ENCODE peak calls at places on chromosomes 5 and 9, in six cellular contexts. N is Peyer's patch, G is IMR-90, P is esophagus squamous epithelium, C is transverse colon, Q is uterus. V is an unnamed sample.

GRCh38 chr9:116494815-116495634 is 192.1 kb upstream of the TRIM32 start:
- DNase-seq in N (no peak), G (no peak), P (no peak), C (peak), Q (no peak), V (no peak)

GRCh38 chr9:31210982-31211570 is 1173.4 kb upstream of the ACO1 start:
- DNase-seq in N (peak), G (no peak), P (no peak), C (peak), Q (no peak), V (no peak)

GRCh38 chr5:58080573-58080972 is 379.3 kb downstream of the PLK2 start:
- DNase-seq in N (no peak), G (peak), P (no peak), C (no peak), Q (no peak), V (no peak)

GRCh38 chr5:157778121-157778805 is 34.8 kb downstream of the LSM11 start:
- DNase-seq in N (no peak), G (peak), P (no peak), C (peak), Q (no peak), V (no peak)

GRCh38 chr9:30630459-30630858 is 1754.0 kb upstream of the ACO1 start:
- DNase-seq in N (no peak), G (no peak), P (no peak), C (no peak), Q (no peak), V (no peak)

GRCh38 chr9:19231126-19232035 is 888 bp downstream of the DENND4C start:
- DNase-seq in N (peak), G (peak), P (no peak), C (peak), Q (no peak), V (no peak)

GRCh38 chr9:87567988-87568800 is 70.5 kb downstream of the DAPK1 start:
- DNase-seq in N (no peak), G (no peak), P (no peak), C (no peak), Q (no peak), V (no peak)

GRCh38 chr5:136040746-136041415 is 12.1 kb downstream of the TGFBI start:
- DNase-seq in N (no peak), G (no peak), P (no peak), C (peak), Q (no peak), V (no peak)

GRCh38 chr9:136659861-136660784 is 2.6 kb upstream of the EGFL7 start:
- DNase-seq in N (no peak), G (no peak), P (no peak), C (peak), Q (no peak), V (no peak)

GRCh38 chr5:61029456-61030162 is 84.6 kb downstream of the NDUFAF2 start:
- DNase-seq in N (no peak), G (no peak), P (no peak), C (no peak), Q (no peak), V (no peak)

GRCh38 chr9:5586391-5586802 is 42.5 kb upstream of the RIC1 start:
- DNase-seq in N (no peak), G (peak), P (no peak), C (no peak), Q (no peak), V (no peak)

GRCh38 chr5:179319123-179319522 is 26.1 kb downstream of the ADAMTS2 start:
- DNase-seq in N (no peak), G (no peak), P (no peak), C (no peak), Q (peak), V (no peak)

GRCh38 chr9:113380869-113381378 is 4.1 kb upstream of the HDHD3 start:
- DNase-seq in N (peak), G (no peak), P (no peak), C (peak), Q (no peak), V (no peak)

GRCh38 chr5:168822745-168823281 is 243.6 kb upstream of the PANK3 start:
- DNase-seq in N (no peak), G (peak), P (no peak), C (no peak), Q (no peak), V (no peak)

GRCh38 chr9:32518276-32518675 is 7.7 kb downstream of the RIGI start:
- DNase-seq in N (no peak), G (no peak), P (no peak), C (no peak), Q (no peak), V (no peak)

GRCh38 chr5:132243366-132243977 is 14.0 kb upstream of the PDLIM4 start:
- DNase-seq in N (no peak), G (no peak), P (no peak), C (peak), Q (peak), V (no peak)

GRCh38 chr9:120940573-120940972 is 14.0 kb upstream of the TRAF1 start:
- DNase-seq in N (no peak), G (no peak), P (no peak), C (no peak), Q (no peak), V (no peak)

GRCh38 chr5:55338092-55338613 is 30.4 kb downstream of the MTREX start:
- DNase-seq in N (no peak), G (peak), P (no peak), C (no peak), Q (no peak), V (no peak)

GRCh38 chr9:130050472-130050871 is 3.2 kb upstream of the GPR107 start:
- DNase-seq in N (no peak), G (no peak), P (no peak), C (no peak), Q (no peak), V (no peak)

GRCh38 chr5:141409598-141410306 is 1.9 kb downstream of the PCDHGB6 start:
- DNase-seq in N (no peak), G (no peak), P (no peak), C (no peak), Q (no peak), V (no peak)

GRCh38 chr9:110912701-110913291 is 125.5 kb downstream of the LPAR1 start:
- DNase-seq in N (no peak), G (peak), P (no peak), C (no peak), Q (no peak), V (no peak)

GRCh38 chr5:143494595-143494994 is 91.1 kb upstream of the NR3C1 start:
- DNase-seq in N (no peak), G (no peak), P (no peak), C (no peak), Q (no peak), V (no peak)

GRCh38 chr5:120614512-120614911 is 150.4 kb downstream of the PRR16 start:
- DNase-seq in N (no peak), G (peak), P (no peak), C (no peak), Q (no peak), V (no peak)

GRCh38 chr5:155953335-155953734 is 373.6 kb upstream of the SGCD start:
- DNase-seq in N (no peak), G (peak), P (no peak), C (no peak), Q (no peak), V (no peak)

GRCh38 chr9:116051528-116051927 is 102.1 kb upstream of the PAPPA start:
- DNase-seq in N (no peak), G (no peak), P (no peak), C (no peak), Q (no peak), V (no peak)

GRCh38 chr5:56910123-56910951 is 941 bp downstream of the SETD9 start:
- DNase-seq in N (peak), G (no peak), P (no peak), C (peak), Q (no peak), V (no peak)

GRCh38 chr5:122153230-122153629 is 23.9 kb downstream of the ZNF474 start:
- DNase-seq in N (no peak), G (peak), P (no peak), C (no peak), Q (no peak), V (no peak)

GRCh38 chr5:10233505-10233904 is 16.2 kb downstream of the ATPSCKMT start:
- DNase-seq in N (no peak), G (peak), P (no peak), C (no peak), Q (no peak), V (no peak)

GRCh38 chr5:38547257-38547656 is 9.2 kb downstream of the LIFR start:
- DNase-seq in N (no peak), G (peak), P (no peak), C (no peak), Q (no peak), V (no peak)

GRCh38 chr5:116574682-116575634 is at the start of gene SEMA6A:
- DNase-seq in N (peak), G (peak), P (peak), C (peak), Q (peak), V (peak)
- TF ChIP-seq POLR2A in N (peak), G (no peak), P (peak), C (peak), Q (peak), V (no peak)

DNA sequence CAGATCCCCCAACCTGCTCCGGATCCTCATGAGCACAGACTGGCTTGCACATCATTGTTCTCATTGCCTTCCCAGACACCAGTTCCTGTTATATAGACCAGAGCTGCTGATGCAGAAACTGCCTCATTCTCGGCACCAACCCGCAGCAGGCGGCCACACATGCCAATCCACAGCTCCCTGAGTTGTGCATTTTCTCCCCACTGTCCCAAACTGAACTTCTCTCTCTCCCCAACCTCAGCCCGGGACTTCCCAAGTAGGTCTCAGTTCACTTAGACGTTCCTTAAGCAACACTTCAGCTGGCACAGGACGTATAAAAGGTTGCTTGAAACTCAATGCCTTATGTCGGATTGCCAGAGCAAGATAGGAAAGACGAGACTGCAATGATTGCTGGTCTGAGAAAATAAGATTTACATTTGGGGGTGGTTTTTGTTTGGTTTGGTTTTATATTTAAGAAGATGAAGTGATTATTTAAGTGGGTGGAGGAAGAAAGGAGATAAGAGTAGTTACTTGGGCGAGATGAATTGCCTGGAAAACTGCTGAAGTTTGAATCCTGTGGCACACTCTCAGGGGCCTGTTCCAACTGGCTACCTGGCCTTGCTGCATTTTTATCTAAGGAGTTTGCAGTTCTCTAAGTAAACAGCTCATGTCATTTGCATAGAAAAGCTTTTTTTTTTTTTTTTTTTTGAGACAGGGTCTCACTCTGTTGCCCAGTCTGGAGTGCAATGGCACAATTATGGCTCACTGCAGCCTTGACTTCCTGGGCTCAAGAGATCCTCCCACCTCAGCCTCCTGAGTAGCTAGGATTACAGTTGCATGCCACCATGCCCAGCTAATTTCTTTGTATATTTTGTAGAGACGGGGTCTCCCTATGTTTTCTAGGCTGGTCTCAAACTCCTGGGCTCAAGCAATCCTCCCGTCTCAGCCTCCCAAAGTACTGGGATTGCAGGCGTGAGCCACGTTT is 155.4 kb downstream of the GOLPH3 start:
- DNase-seq in N (no peak), G (no peak), P (no peak), C (no peak), Q (no peak), V (no peak)
- H3K27ac ChIP-seq in N (peak), G (no peak), P (peak), C (no peak), Q (peak), V (no peak)

GRCh38 chr5:148969291-148969690 is 93.6 kb downstream of the SH3TC2 start:
- DNase-seq in N (no peak), G (no peak), P (no peak), C (no peak), Q (no peak), V (no peak)
- TF ChIP-seq CTCF in N (no peak), G (no peak), P (no peak), C (no peak), Q (no peak), V (no peak)

GRCh38 chr5:73119492-73120157 is 750 bp upstream of the TMEM171 start:
- DNase-seq in N (no peak), G (no peak), P (no peak), C (peak), Q (no peak), V (no peak)

GRCh38 chr5:73118331-73119011 is 1.9 kb upstream of the TMEM171 start:
- DNase-seq in N (no peak), G (no peak), P (no peak), C (peak), Q (no peak), V (no peak)

GRCh38 chr5:73121109-73121443 is 701 bp downstream of the TMEM171 start:
- DNase-seq in N (no peak), G (peak), P (no peak), C (no peak), Q (no peak), V (no peak)

GRCh38 chr5:73122875-73123810 is 2.8 kb downstream of the TMEM171 start:
- DNase-seq in N (no peak), G (peak), P (no peak), C (no peak), Q (no peak), V (no peak)

GRCh38 chr5:73120222-73121108 is at the start of gene TMEM171:
- DNase-seq in N (no peak), G (peak), P (no peak), C (peak), Q (peak), V (no peak)
- TF ChIP-seq POLR2A in N (peak), G (no peak), P (no peak), C (peak), Q (no peak), V (no peak)

GRCh38 chr9:126474201-126474765 is 139.4 kb upstream of the LMX1B start:
- DNase-seq in N (no peak), G (peak), P (no peak), C (no peak), Q (no peak), V (no peak)

GRCh38 chr9:126474786-126475485 is 138.8 kb upstream of the LMX1B start:
- DNase-seq in N (no peak), G (peak), P (no peak), C (no peak), Q (no peak), V (no peak)

GRCh38 chr9:126471084-126471611 is 142.6 kb upstream of the LMX1B start:
- DNase-seq in N (peak), G (peak), P (peak), C (peak), Q (no peak), V (no peak)

GRCh38 chr9:126472446-126472845 is 141.3 kb upstream of the LMX1B start:
- DNase-seq in N (no peak), G (no peak), P (no peak), C (no peak), Q (no peak), V (no peak)

GRCh38 chr9:126472931-126473330 is 140.8 kb upstream of the LMX1B start:
- DNase-seq in N (no peak), G (no peak), P (no peak), C (no peak), Q (no peak), V (no peak)
- H3K27ac ChIP-seq in N (no peak), G (no peak), P (no peak), C (no peak), Q (no peak), V (no peak)

DNA sequence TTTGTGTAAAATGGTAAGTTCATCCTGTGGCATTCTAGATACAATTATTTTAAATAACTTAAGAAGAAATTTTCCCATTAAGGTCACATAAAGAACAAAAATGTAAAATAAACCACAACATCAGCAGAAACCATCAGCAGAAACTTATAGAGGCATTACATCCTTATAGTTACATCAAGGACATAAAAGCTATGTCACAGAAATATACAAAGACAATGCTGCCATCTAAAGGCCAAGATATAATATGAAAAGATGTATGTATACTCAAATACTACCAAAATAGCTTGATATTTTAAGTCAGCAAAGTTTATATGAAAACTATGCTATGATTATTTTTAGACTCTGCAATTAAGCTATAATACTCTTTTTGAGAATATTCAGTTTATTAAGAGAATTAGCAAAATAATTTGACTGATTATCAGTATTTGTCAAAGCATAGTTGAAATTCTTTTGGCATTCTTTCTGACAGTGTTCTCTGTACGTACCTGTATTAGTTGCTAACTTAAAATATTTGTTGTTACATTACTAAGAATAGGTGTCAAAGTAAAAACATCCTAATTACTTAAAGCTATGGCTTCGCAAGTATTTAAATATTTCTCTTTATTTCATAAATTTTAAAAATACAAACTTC is 36.2 kb downstream of the FBXL17 start:
- DNase-seq in N (no peak), G (peak), P (no peak), C (no peak), Q (no peak), V (no peak)
- TF ChIP-seq CTCF in N (peak), G (peak), P (no peak), C (peak), Q (peak), V (no peak)

GRCh38 chr5:151570058-151570457 is 21.1 kb downstream of the FAT2 start:
- DNase-seq in N (no peak), G (no peak), P (no peak), C (no peak), Q (no peak), V (no peak)
- TF ChIP-seq POLR2A in N (no peak), G (no peak), P (no peak), C (no peak), Q (no peak), V (no peak)

GRCh38 chr5:176647870-176648466 is 684 bp downstream of the TSPAN17 start:
- DNase-seq in N (peak), G (no peak), P (no peak), C (peak), Q (peak), V (no peak)

GRCh38 chr5:176646707-176647029 is 616 bp upstream of the TSPAN17 start:
- DNase-seq in N (no peak), G (no peak), P (no peak), C (no peak), Q (no peak), V (no peak)

GRCh38 chr5:176650354-176650884 is 3.1 kb downstream of the TSPAN17 start:
- DNase-seq in N (no peak), G (no peak), P (no peak), C (no peak), Q (no peak), V (no peak)

GRCh38 chr5:176647030-176647869 is at the start of gene TSPAN17:
- DNase-seq in N (peak), G (peak), P (peak), C (peak), Q (peak), V (no peak)

GRCh38 chr5:176648467-176649194 is 1.3 kb downstream of the TSPAN17 start:
- DNase-seq in N (no peak), G (no peak), P (no peak), C (no peak), Q (no peak), V (no peak)
- H3K27ac ChIP-seq in N (peak), G (no peak), P (peak), C (no peak), Q (no peak), V (peak)

V was measured in vagina.